ENCODE peak calls at places on chromosome 2, in nine cellular contexts. L is WERI-Rb-1, N is tibial nerve, D is choroid plexus epithelial cell, C is PC-3, Y is esophagus squamous epithelium, V is kidney epithelial cell, Q is AG04449, M is OCI-LY7. W is an unnamed sample.

GRCh38 chr2:105179469-105180372 is 61.8 kb upstream of the GPR45 start:
- DNase-seq in D (peak), Y (no peak), N (no peak), C (peak), V (peak), M (no peak), L (peak), Q (no peak), W (peak)

GRCh38 chr2:41774011-41774605 is 273.7 kb upstream of the PKDCC start:
- DNase-seq in D (no peak), N (no peak), Q (no peak), C (no peak), L (peak), V (no peak), Y (no peak), M (no peak), W (no peak)

GRCh38 chr2:24822049-24822706 is 29.0 kb downstream of the CENPO start:
- DNase-seq in Q (no peak), Y (no peak), V (no peak), N (no peak), D (peak), L (no peak), C (no peak), M (no peak), W (no peak)

GRCh38 chr2:194333091-194333490 is 1323.9 kb upstream of the SLC39A10 start:
- DNase-seq in M (no peak), Y (no peak), Q (no peak), C (no peak), V (no peak), L (no peak), D (no peak), N (no peak), W (peak)

GRCh38 chr2:31238126-31238905 is 4.4 kb downstream of the EHD3 start:
- DNase-seq in C (no peak), M (no peak), Y (no peak), N (no peak), L (no peak), V (no peak), D (no peak), Q (no peak), W (no peak)

GRCh38 chr2:160472839-160473251 is 20.8 kb downstream of the RBMS1 start:
- DNase-seq in C (peak), L (no peak), M (no peak), Y (no peak), Q (peak), V (no peak), N (no peak), D (peak), W (no peak)

GRCh38 chr2:195656131-195656858 is 731 bp upstream of the SLC39A10 start:
- DNase-seq in D (peak), V (no peak), Y (no peak), L (no peak), N (peak), Q (no peak), C (no peak), M (no peak), W (peak)

GRCh38 chr2:62663443-62663842 is 42.1 kb upstream of the EHBP1 start:
- DNase-seq in Q (peak), C (no peak), M (no peak), D (peak), N (no peak), V (no peak), Y (no peak), L (no peak), W (no peak)

GRCh38 chr2:217433522-217433921 is 569.3 kb downstream of the TNS1 start:
- DNase-seq in D (peak), V (no peak), C (no peak), Q (no peak), M (no peak), L (no peak), N (no peak), Y (no peak), W (no peak)

GRCh38 chr2:217431577-217432269 is 571.1 kb downstream of the TNS1 start:
- DNase-seq in C (no peak), L (no peak), N (no peak), Y (no peak), Q (no peak), V (no peak), D (no peak), M (no peak), W (no peak)

GRCh38 chr2:217436386-217436785 is 566.4 kb downstream of the TNS1 start:
- DNase-seq in V (no peak), N (peak), D (no peak), M (no peak), Y (no peak), Q (no peak), C (no peak), L (no peak), W (no peak)

GRCh38 chr2:217437289-217437688 is 565.5 kb downstream of the TNS1 start:
- DNase-seq in D (no peak), M (no peak), V (no peak), Q (no peak), N (peak), C (no peak), Y (no peak), L (no peak), W (no peak)

GRCh38 chr2:217434183-217434620 is 568.6 kb downstream of the TNS1 start:
- DNase-seq in M (peak), V (peak), Q (peak), Y (peak), L (peak), C (peak), D (peak), N (peak), W (peak)
- H3K4me3 ChIP-seq in M (no peak), V (no peak), Q (peak), Y (peak), L (no peak), C (no peak), D (no peak), N (no peak), W (no peak)

GRCh38 chr2:223999862-224000261 is 39.2 kb downstream of the SERPINE2 start:
- DNase-seq in L (no peak), Y (no peak), M (no peak), D (no peak), V (no peak), Q (no peak), N (no peak), C (no peak), W (no peak)
- TF ChIP-seq CTCF in L (no peak), Y (no peak), M (no peak), D (no peak), V (no peak), Q (no peak), N (no peak), C (no peak), W (no peak)

DNA sequence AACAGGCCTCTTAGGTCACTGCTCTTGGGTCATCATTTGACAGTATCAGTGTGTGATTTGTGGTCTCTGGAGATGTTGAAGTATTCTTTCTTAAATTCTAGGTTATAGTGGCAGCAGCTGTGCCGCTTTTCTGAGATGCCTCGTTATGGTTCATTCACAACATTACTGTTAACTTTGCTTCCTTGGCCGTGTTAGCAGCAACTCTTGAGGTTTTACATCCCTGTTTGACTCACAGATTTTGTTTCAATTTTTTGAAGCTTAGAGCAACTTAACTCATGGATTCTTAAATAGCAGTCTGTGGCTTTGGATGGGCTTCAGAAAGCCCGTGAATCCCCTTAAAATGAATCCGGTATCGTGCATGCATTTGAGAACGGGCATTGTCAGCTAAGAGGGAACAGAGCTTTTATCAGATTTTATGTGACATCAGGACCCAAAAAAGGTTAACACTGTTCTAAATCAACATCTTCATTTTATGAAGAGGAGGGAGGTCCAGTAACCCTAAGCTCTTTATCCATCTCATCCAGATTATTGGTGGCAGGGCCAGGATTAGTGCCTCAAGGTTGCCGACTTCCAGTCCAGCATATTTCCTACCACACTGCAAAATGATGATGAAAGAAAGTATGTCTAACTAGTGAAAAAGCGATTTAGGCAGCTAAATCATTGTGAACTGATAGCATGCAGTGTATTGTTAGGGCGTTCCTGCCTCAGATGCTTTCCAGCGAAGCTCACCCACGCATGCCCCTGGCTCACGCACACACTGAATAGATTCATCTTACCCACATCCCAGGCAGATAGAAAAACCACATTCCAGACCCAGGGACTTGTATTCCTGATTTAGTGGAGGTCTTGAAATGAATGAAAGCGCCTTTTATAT is 5.1 kb downstream of the TRIB2 start:
- DNase-seq in Q (no peak), D (peak), V (no peak), N (no peak), L (peak), M (no peak), Y (no peak), C (no peak), W (no peak)
- H3K4me3 ChIP-seq in Q (peak), D (peak), V (no peak), N (peak), L (no peak), M (peak), Y (peak), C (peak), W (no peak)

GRCh38 chr2:65413610-65414009 is 18.8 kb downstream of the SPRED2 start:
- DNase-seq in D (no peak), V (no peak), L (no peak), C (no peak), N (no peak), Q (no peak), Y (no peak), M (no peak), W (no peak)

GRCh38 chr2:65415091-65415490 is 17.3 kb downstream of the SPRED2 start:
- DNase-seq in C (no peak), Q (no peak), D (no peak), V (no peak), N (no peak), Y (no peak), M (no peak), L (no peak), W (no peak)

GRCh38 chr2:65417509-65418085 is 14.8 kb downstream of the SPRED2 start:
- DNase-seq in C (no peak), M (no peak), Y (no peak), N (no peak), Q (no peak), D (no peak), V (no peak), L (no peak), W (no peak)

GRCh38 chr2:65416945-65417344 is 15.5 kb downstream of the SPRED2 start:
- DNase-seq in N (no peak), M (peak), Y (no peak), Q (no peak), L (no peak), V (no peak), D (no peak), C (peak), W (no peak)

GRCh38 chr2:65416321-65416720 is 16.1 kb downstream of the SPRED2 start:
- DNase-seq in V (no peak), L (no peak), Y (no peak), D (no peak), C (no peak), M (no peak), Q (no peak), N (no peak), W (no peak)
- TF ChIP-seq CTCF in V (no peak), L (no peak), Y (no peak), D (no peak), C (no peak), M (no peak), Q (no peak), N (no peak), W (no peak)

DNA sequence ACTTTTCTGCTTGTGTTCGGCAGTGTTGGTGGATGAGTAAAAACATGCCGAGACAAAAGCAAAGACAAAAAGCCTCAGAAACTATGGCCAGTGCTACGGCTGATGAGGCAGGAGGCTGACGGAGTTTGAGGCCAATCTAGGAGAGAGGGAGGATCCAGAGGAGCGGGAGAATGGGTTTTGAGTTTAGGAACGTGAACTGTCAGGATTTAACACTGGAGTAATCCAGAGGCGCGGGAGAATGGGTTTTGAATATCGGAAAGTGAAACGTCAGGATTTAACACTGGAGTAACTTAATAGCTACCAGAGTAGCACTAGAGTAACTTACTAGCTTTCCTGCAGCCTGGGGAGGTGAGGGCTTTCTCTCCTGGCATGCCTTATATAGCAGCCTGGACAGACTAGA is 37.4 kb downstream of the LYPD6B start:
- DNase-seq in V (no peak), M (no peak), Y (no peak), Q (no peak), L (no peak), C (no peak), D (peak), N (no peak), W (peak)
- H3K4me3 ChIP-seq in V (no peak), M (no peak), Y (peak), Q (no peak), L (no peak), C (no peak), D (peak), N (no peak), W (peak)

DNA sequence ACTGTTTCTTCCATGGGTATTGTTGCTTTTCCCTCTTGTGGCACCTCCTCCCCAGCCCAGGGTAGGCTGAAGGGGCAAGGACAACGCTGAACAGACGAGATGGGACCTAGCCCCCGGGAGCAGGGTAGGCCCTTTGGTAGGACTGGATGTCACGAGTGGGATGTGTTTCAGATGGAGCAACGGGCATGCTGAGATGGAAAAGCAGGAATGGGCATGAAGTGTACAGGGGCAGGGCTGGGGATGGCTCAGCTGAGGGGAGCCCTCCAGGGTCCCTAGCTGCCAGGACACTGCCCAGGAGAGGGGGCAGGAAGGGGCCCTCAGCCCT is 33.4 kb downstream of the ARHGEF4 start:
- DNase-seq in L (no peak), C (no peak), M (no peak), Q (no peak), D (no peak), V (no peak), Y (no peak), N (no peak), W (no peak)
- TF ChIP-seq CTCF in L (no peak), C (no peak), M (no peak), Q (no peak), D (no peak), V (no peak), Y (no peak), N (no peak), W (no peak)

GRCh38 chr2:192381082-192381481 is 186.3 kb upstream of the TMEFF2 start:
- DNase-seq in V (no peak), C (no peak), D (no peak), Q (no peak), Y (no peak), L (no peak), M (no peak), N (no peak), W (no peak)
- H3K4me3 ChIP-seq in V (no peak), C (no peak), D (no peak), Q (no peak), Y (no peak), L (no peak), M (no peak), N (no peak), W (no peak)

DNA sequence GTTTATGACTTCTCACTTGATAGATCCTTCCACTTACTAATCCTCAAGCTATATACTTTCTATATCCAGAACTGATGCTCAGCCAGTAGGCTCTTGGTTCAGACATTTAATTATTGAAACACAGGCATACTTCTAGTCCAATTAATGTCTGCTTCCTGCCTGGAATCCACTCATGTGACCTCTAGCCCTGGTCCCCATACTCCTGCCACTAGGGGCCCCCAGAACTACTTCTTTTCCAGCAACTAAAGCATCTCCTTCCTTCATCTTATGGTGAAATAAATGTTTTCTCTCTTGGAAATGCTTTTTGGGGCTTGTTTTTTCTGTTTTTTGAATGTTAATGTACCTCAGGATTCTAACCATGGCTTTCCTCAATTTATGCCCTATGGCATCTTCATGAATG is 527.6 kb downstream of the SATB2 start:
- DNase-seq in N (no peak), L (peak), Y (no peak), M (peak), Q (no peak), D (no peak), C (no peak), V (no peak), W (no peak)
- TF ChIP-seq CTCF in N (no peak), L (peak), Y (no peak), M (peak), Q (no peak), D (no peak), C (peak), V (peak), W (no peak)